ENCODE peak calls at places on chromosomes 16 and 17, in ten cellular contexts. One of them, this sample, is unnamed.

GRCh38 chr16:27847030-27847550 is 216.4 kb downstream of the GSG1L start:
- DNase-seq in gastrocnemius medialis: no peak
- DNase-seq in thyroid gland: no peak
- DNase-seq in erythroblast: no peak
- DNase-seq in NB4: no peak
- DNase-seq in sigmoid colon: peak
- DNase-seq in transverse colon: no peak
- DNase-seq in right lobe of liver: no peak
- DNase-seq in lower leg skin: no peak
- DNase-seq in tibial nerve: no peak
- DNase-seq in this sample: peak

GRCh38 chr16:16176328-16176727 is 47.0 kb downstream of the ABCC6 start:
- DNase-seq in gastrocnemius medialis: no peak
- DNase-seq in thyroid gland: no peak
- DNase-seq in lower leg skin: no peak
- DNase-seq in right lobe of liver: no peak
- DNase-seq in transverse colon: no peak
- DNase-seq in tibial nerve: no peak
- DNase-seq in NB4: no peak
- DNase-seq in sigmoid colon: no peak
- DNase-seq in erythroblast: no peak
- DNase-seq in this sample: no peak

GRCh38 chr16:67241008-67241900 is 6.0 kb downstream of the FHOD1 start:
- DNase-seq in thyroid gland: peak
- DNase-seq in NB4: no peak
- DNase-seq in transverse colon: peak
- DNase-seq in gastrocnemius medialis: peak
- DNase-seq in tibial nerve: no peak
- DNase-seq in lower leg skin: no peak
- DNase-seq in erythroblast: peak
- DNase-seq in right lobe of liver: peak
- DNase-seq in sigmoid colon: no peak
- DNase-seq in this sample: peak

GRCh38 chr17:81868674-81869220 is 2.4 kb downstream of the ARHGDIA start:
- DNase-seq in lower leg skin: no peak
- DNase-seq in thyroid gland: peak
- DNase-seq in tibial nerve: no peak
- DNase-seq in transverse colon: peak
- DNase-seq in gastrocnemius medialis: no peak
- DNase-seq in NB4: peak
- DNase-seq in erythroblast: no peak
- DNase-seq in right lobe of liver: peak
- DNase-seq in sigmoid colon: peak
- DNase-seq in this sample: peak

GRCh38 chr16:66248096-66248495 is 118.4 kb upstream of the CDH5 start:
- DNase-seq in erythroblast: no peak
- DNase-seq in right lobe of liver: no peak
- DNase-seq in lower leg skin: peak
- DNase-seq in gastrocnemius medialis: peak
- DNase-seq in sigmoid colon: peak
- DNase-seq in transverse colon: peak
- DNase-seq in NB4: no peak
- DNase-seq in thyroid gland: peak
- DNase-seq in tibial nerve: peak
- DNase-seq in this sample: no peak

GRCh38 chr16:72125635-72126428 is 32.2 kb downstream of the DHX38 start:
- DNase-seq in sigmoid colon: no peak
- DNase-seq in gastrocnemius medialis: no peak
- DNase-seq in erythroblast: no peak
- DNase-seq in lower leg skin: no peak
- DNase-seq in tibial nerve: no peak
- DNase-seq in thyroid gland: no peak
- DNase-seq in NB4: peak
- DNase-seq in transverse colon: peak
- DNase-seq in right lobe of liver: no peak
- DNase-seq in this sample: no peak

GRCh38 chr17:8137645-8138342 is 13.9 kb upstream of the HES7 start:
- DNase-seq in NB4: no peak
- DNase-seq in lower leg skin: peak
- DNase-seq in gastrocnemius medialis: peak
- DNase-seq in right lobe of liver: no peak
- DNase-seq in thyroid gland: peak
- DNase-seq in tibial nerve: peak
- DNase-seq in sigmoid colon: peak
- DNase-seq in erythroblast: no peak
- DNase-seq in transverse colon: no peak
- DNase-seq in this sample: no peak

GRCh38 chr17:60525347-60525623 is 757 bp downstream of the APPBP2 start:
- DNase-seq in thyroid gland: peak
- DNase-seq in gastrocnemius medialis: no peak
- DNase-seq in erythroblast: no peak
- DNase-seq in lower leg skin: no peak
- DNase-seq in sigmoid colon: peak
- DNase-seq in NB4: no peak
- DNase-seq in transverse colon: no peak
- DNase-seq in tibial nerve: peak
- DNase-seq in right lobe of liver: no peak
- DNase-seq in this sample: no peak

GRCh38 chr17:60640503-60640902 is 37.1 kb upstream of the BCAS3 start:
- DNase-seq in tibial nerve: no peak
- DNase-seq in transverse colon: no peak
- DNase-seq in gastrocnemius medialis: no peak
- DNase-seq in right lobe of liver: no peak
- DNase-seq in sigmoid colon: no peak
- DNase-seq in lower leg skin: no peak
- DNase-seq in thyroid gland: no peak
- DNase-seq in NB4: peak
- DNase-seq in erythroblast: peak
- DNase-seq in this sample: no peak

GRCh38 chr17:3903051-3903825 is 10.4 kb upstream of the CAMKK1 start:
- DNase-seq in thyroid gland: no peak
- DNase-seq in erythroblast: no peak
- DNase-seq in right lobe of liver: no peak
- DNase-seq in sigmoid colon: no peak
- DNase-seq in lower leg skin: no peak
- DNase-seq in transverse colon: no peak
- DNase-seq in gastrocnemius medialis: no peak
- DNase-seq in NB4: no peak
- DNase-seq in tibial nerve: no peak
- DNase-seq in this sample: no peak

GRCh38 chr17:3906881-3907280 is 9.4 kb downstream of the P2RX1 start:
- DNase-seq in gastrocnemius medialis: no peak
- DNase-seq in transverse colon: no peak
- DNase-seq in lower leg skin: no peak
- DNase-seq in sigmoid colon: no peak
- DNase-seq in right lobe of liver: no peak
- DNase-seq in NB4: no peak
- DNase-seq in thyroid gland: no peak
- DNase-seq in erythroblast: no peak
- DNase-seq in tibial nerve: no peak
- DNase-seq in this sample: no peak

GRCh38 chr17:3903881-3904286 is 11.0 kb upstream of the CAMKK1 start:
- DNase-seq in tibial nerve: no peak
- DNase-seq in right lobe of liver: no peak
- DNase-seq in sigmoid colon: no peak
- DNase-seq in transverse colon: no peak
- DNase-seq in erythroblast: no peak
- DNase-seq in gastrocnemius medialis: no peak
- DNase-seq in NB4: no peak
- DNase-seq in thyroid gland: no peak
- DNase-seq in lower leg skin: no peak
- DNase-seq in this sample: no peak

GRCh38 chr17:3904486-3904885 is 11.6 kb upstream of the CAMKK1 start:
- DNase-seq in thyroid gland: no peak
- DNase-seq in NB4: no peak
- DNase-seq in transverse colon: no peak
- DNase-seq in erythroblast: no peak
- DNase-seq in right lobe of liver: no peak
- DNase-seq in lower leg skin: no peak
- DNase-seq in gastrocnemius medialis: no peak
- DNase-seq in tibial nerve: no peak
- DNase-seq in sigmoid colon: no peak
- DNase-seq in this sample: no peak

DNA sequence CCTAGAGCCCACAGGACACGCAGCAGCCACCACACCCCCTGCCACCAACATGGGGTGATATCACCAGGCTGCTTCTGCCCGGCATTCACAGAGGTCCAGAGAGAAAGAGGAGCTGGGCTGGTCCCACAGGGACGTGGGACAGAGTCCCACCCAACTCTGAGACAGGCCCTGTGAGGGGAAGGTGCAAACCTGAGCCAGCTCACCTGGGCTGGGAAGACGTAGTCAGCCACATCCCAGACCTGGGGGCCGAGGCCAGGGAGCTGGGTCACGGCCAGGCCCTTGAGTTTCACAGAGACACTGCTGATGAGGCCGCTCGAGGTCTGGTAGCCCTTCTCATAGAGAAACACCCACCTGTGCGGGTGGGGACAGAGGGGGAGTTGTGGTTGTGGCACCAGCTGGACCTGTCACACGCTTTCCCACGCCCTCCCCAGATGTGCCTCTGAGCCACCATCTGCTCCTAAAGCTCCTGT is 11.2 kb downstream of the P2RX1 start:
- DNase-seq in lower leg skin: no peak
- DNase-seq in NB4: no peak
- DNase-seq in tibial nerve: no peak
- DNase-seq in thyroid gland: no peak
- DNase-seq in erythroblast: no peak
- DNase-seq in transverse colon: peak
- DNase-seq in right lobe of liver: no peak
- DNase-seq in gastrocnemius medialis: no peak
- DNase-seq in sigmoid colon: no peak
- DNase-seq in this sample: no peak
- TF ChIP-seq POLR2A in lower leg skin: no peak
- TF ChIP-seq POLR2A in NB4: no peak
- TF ChIP-seq POLR2A in tibial nerve: no peak
- TF ChIP-seq POLR2A in thyroid gland: no peak
- TF ChIP-seq POLR2A in erythroblast: no peak
- TF ChIP-seq POLR2A in transverse colon: no peak
- TF ChIP-seq POLR2A in right lobe of liver: no peak
- TF ChIP-seq POLR2A in gastrocnemius medialis: no peak
- TF ChIP-seq POLR2A in sigmoid colon: no peak
- TF ChIP-seq POLR2A in this sample: no peak

DNA sequence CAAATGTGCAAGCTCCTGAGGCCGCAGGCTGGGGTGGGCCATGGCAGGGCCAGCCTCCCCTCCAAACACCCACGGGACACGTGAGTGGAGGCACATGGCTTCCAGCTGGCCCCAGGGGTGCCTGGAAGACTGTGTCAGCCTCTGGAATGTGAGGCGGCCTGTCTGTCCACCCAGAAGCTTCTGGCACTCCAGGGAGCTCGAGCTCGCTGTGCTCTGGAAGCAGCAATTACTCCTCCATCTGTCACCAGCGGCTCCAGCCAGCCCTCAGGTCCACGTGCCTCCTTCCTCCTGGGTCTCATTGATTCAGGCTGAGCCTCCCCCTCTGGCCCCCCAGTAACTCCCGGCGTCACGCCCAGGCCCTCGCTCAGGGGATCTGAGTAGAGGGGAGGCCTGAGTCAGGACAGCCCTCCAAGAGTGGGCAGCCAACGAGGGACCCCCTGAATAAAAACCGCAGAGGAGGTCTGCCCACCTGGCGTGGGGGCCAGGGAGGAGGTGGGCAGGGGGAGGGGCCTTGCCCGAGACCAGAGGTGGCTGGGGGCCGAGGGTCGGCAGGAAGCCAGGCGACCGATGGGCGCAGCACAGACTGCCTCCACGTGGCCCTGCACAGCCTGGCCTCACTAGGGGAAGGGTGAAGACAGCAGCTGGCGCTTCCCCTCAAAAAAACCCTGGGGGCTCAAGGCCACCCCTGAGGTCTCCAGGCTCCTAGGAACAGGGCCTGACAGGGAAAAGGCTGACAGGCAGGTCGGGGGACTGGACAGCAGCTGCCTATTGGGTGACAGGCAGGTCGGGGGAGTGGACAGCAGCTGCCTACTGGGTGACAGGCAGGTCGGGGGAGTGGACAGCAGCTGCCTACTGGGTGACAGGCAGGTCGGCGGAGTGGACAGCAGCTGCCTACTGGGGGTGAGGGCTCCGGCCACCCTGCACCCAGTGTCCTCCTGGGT is 11.9 kb downstream of the PIEZO1 start:
- DNase-seq in right lobe of liver: no peak
- DNase-seq in transverse colon: peak
- DNase-seq in thyroid gland: no peak
- DNase-seq in NB4: no peak
- DNase-seq in sigmoid colon: peak
- DNase-seq in gastrocnemius medialis: peak
- DNase-seq in tibial nerve: no peak
- DNase-seq in lower leg skin: peak
- DNase-seq in erythroblast: peak
- DNase-seq in this sample: peak
- TF ChIP-seq POLR2A in right lobe of liver: no peak
- TF ChIP-seq POLR2A in transverse colon: no peak
- TF ChIP-seq POLR2A in thyroid gland: no peak
- TF ChIP-seq POLR2A in NB4: no peak
- TF ChIP-seq POLR2A in sigmoid colon: no peak
- TF ChIP-seq POLR2A in gastrocnemius medialis: no peak
- TF ChIP-seq POLR2A in tibial nerve: no peak
- TF ChIP-seq POLR2A in lower leg skin: no peak
- TF ChIP-seq POLR2A in erythroblast: no peak
- TF ChIP-seq POLR2A in this sample: no peak

DNA sequence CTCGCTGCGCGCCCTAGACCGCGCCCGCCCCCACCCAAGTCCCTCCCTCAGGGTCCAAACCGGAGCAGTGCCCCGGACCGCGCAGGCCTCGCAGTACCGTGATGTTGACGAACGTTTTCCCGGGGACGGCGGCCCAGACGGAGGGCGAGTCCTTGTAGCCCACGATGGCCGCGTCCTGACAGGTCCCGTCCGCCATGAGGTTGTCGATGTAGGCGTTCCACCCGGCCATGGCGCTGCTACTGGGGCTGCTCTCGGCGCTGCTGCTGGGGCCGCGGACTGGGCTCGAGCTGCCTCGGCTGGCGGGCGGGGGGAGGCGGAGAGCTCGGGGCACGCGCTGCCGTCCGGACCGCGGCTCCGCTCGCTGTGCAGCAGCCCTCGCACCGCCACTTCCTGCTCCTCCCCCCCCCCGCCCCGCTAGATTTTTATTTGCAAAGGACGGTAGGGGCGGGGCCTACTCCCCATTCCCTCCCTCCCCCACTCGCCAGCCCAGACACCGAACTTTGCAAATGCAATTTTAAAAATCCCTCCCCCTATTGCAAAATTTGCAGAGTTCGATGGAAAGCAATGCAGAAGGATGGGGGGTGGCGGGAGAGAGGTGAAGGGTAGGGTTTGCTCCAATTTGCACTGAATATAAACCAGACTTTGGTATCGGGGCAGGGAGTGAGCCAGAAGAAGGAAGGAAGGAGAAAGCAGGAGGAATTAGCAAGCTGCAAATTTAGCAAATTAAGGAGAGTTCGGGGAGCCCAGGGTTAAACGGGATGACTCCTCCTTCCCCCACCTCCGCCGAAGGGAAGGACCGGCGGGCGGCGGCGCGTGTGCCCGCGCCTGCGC is at the start of gene PFN1:
- DNase-seq in gastrocnemius medialis: peak
- DNase-seq in right lobe of liver: peak
- DNase-seq in erythroblast: peak
- DNase-seq in lower leg skin: peak
- DNase-seq in thyroid gland: peak
- DNase-seq in transverse colon: peak
- DNase-seq in tibial nerve: peak
- DNase-seq in sigmoid colon: peak
- DNase-seq in NB4: peak
- DNase-seq in this sample: peak
- TF ChIP-seq POLR2A in gastrocnemius medialis: peak
- TF ChIP-seq POLR2A in right lobe of liver: peak
- TF ChIP-seq POLR2A in erythroblast: peak
- TF ChIP-seq POLR2A in lower leg skin: peak
- TF ChIP-seq POLR2A in thyroid gland: peak
- TF ChIP-seq POLR2A in transverse colon: peak
- TF ChIP-seq POLR2A in tibial nerve: peak
- TF ChIP-seq POLR2A in sigmoid colon: peak
- TF ChIP-seq POLR2A in NB4: peak
- TF ChIP-seq POLR2A in this sample: peak

GRCh38 chr17:49677933-49678847 is at the start of gene SPOP:
- DNase-seq in transverse colon: peak
- DNase-seq in right lobe of liver: peak
- DNase-seq in NB4: peak
- DNase-seq in lower leg skin: peak
- DNase-seq in gastrocnemius medialis: peak
- DNase-seq in sigmoid colon: peak
- DNase-seq in tibial nerve: peak
- DNase-seq in erythroblast: peak
- DNase-seq in thyroid gland: peak
- DNase-seq in this sample: peak
- TF ChIP-seq POLR2A in transverse colon: peak
- TF ChIP-seq POLR2A in right lobe of liver: peak
- TF ChIP-seq POLR2A in NB4: peak
- TF ChIP-seq POLR2A in lower leg skin: no peak
- TF ChIP-seq POLR2A in gastrocnemius medialis: peak
- TF ChIP-seq POLR2A in sigmoid colon: peak
- TF ChIP-seq POLR2A in tibial nerve: peak
- TF ChIP-seq POLR2A in erythroblast: peak
- TF ChIP-seq POLR2A in thyroid gland: peak
- TF ChIP-seq POLR2A in this sample: peak